ENCODE peak calls at places on chromosome 11, in five cellular contexts. One of them, this sample, is unnamed.

GRCh38 chr11:61343792-61344745 is 11.0 kb downstream of the TKFC start:
- DNase-seq in ovary: peak
- DNase-seq in esophagus squamous epithelium: no peak
- DNase-seq in HepG2: no peak
- DNase-seq in GM12892: no peak
- DNase-seq in this sample: no peak

GRCh38 chr11:120334894-120335462 is 1.2 kb upstream of the ARHGEF12 start:
- DNase-seq in HepG2: peak
- DNase-seq in ovary: no peak
- DNase-seq in GM12892: peak
- DNase-seq in esophagus squamous epithelium: no peak
- DNase-seq in this sample: peak

GRCh38 chr11:128152796-128153696 is 434.3 kb downstream of the ETS1 start:
- DNase-seq in GM12892: no peak
- DNase-seq in ovary: no peak
- DNase-seq in esophagus squamous epithelium: no peak
- DNase-seq in HepG2: no peak
- DNase-seq in this sample: no peak

GRCh38 chr11:44162004-44162403 is 66.5 kb downstream of the EXT2 start:
- DNase-seq in GM12892: no peak
- DNase-seq in HepG2: no peak
- DNase-seq in esophagus squamous epithelium: no peak
- DNase-seq in ovary: no peak
- DNase-seq in this sample: no peak

GRCh38 chr11:44595006-44595405 is 29.5 kb downstream of the CD82 start:
- DNase-seq in HepG2: no peak
- DNase-seq in GM12892: no peak
- DNase-seq in ovary: no peak
- DNase-seq in esophagus squamous epithelium: no peak
- DNase-seq in this sample: no peak

GRCh38 chr11:132631956-132632355 is 900.3 kb downstream of the OPCML start:
- DNase-seq in HepG2: no peak
- DNase-seq in GM12892: no peak
- DNase-seq in esophagus squamous epithelium: no peak
- DNase-seq in ovary: no peak
- DNase-seq in this sample: no peak

GRCh38 chr11:134050541-134051383 is 18.1 kb upstream of the JAM3 start:
- DNase-seq in GM12892: peak
- DNase-seq in esophagus squamous epithelium: no peak
- DNase-seq in ovary: peak
- DNase-seq in HepG2: peak
- DNase-seq in this sample: peak

GRCh38 chr11:118908931-118909618 is 16.7 kb downstream of the BCL9L start:
- DNase-seq in ovary: peak
- DNase-seq in esophagus squamous epithelium: no peak
- DNase-seq in HepG2: no peak
- DNase-seq in GM12892: no peak
- DNase-seq in this sample: no peak

GRCh38 chr11:121762820-121763219 is 310.1 kb upstream of the SORL1-AS1 start:
- DNase-seq in esophagus squamous epithelium: no peak
- DNase-seq in GM12892: no peak
- DNase-seq in HepG2: no peak
- DNase-seq in ovary: peak
- DNase-seq in this sample: no peak

GRCh38 chr11:1754376-1755150 is 4.2 kb upstream of the IFITM10 start:
- DNase-seq in GM12892: no peak
- DNase-seq in ovary: no peak
- DNase-seq in esophagus squamous epithelium: no peak
- DNase-seq in HepG2: no peak
- DNase-seq in this sample: no peak

GRCh38 chr11:6468712-6469495 is 4.8 kb downstream of the TRIM3 start:
- DNase-seq in GM12892: peak
- DNase-seq in ovary: peak
- DNase-seq in HepG2: peak
- DNase-seq in esophagus squamous epithelium: no peak
- DNase-seq in this sample: peak

GRCh38 chr11:15819679-15820286 is 536.6 kb downstream of the SOX6 start:
- DNase-seq in esophagus squamous epithelium: peak
- DNase-seq in HepG2: peak
- DNase-seq in ovary: peak
- DNase-seq in GM12892: peak
- DNase-seq in this sample: peak

GRCh38 chr11:110571286-110571685 is 141.0 kb downstream of the ARHGAP20 start:
- DNase-seq in ovary: no peak
- DNase-seq in GM12892: no peak
- DNase-seq in HepG2: no peak
- DNase-seq in esophagus squamous epithelium: no peak
- DNase-seq in this sample: no peak

GRCh38 chr11:67504950-67505561 is at the start of gene PITPNM1:
- DNase-seq in GM12892: peak
- DNase-seq in ovary: peak
- DNase-seq in esophagus squamous epithelium: no peak
- DNase-seq in HepG2: peak
- DNase-seq in this sample: peak
- TF ChIP-seq POLR2A in GM12892: peak
- TF ChIP-seq POLR2A in ovary: peak
- TF ChIP-seq POLR2A in esophagus squamous epithelium: no peak
- TF ChIP-seq POLR2A in HepG2: no peak
- TF ChIP-seq POLR2A in this sample: no peak

DNA sequence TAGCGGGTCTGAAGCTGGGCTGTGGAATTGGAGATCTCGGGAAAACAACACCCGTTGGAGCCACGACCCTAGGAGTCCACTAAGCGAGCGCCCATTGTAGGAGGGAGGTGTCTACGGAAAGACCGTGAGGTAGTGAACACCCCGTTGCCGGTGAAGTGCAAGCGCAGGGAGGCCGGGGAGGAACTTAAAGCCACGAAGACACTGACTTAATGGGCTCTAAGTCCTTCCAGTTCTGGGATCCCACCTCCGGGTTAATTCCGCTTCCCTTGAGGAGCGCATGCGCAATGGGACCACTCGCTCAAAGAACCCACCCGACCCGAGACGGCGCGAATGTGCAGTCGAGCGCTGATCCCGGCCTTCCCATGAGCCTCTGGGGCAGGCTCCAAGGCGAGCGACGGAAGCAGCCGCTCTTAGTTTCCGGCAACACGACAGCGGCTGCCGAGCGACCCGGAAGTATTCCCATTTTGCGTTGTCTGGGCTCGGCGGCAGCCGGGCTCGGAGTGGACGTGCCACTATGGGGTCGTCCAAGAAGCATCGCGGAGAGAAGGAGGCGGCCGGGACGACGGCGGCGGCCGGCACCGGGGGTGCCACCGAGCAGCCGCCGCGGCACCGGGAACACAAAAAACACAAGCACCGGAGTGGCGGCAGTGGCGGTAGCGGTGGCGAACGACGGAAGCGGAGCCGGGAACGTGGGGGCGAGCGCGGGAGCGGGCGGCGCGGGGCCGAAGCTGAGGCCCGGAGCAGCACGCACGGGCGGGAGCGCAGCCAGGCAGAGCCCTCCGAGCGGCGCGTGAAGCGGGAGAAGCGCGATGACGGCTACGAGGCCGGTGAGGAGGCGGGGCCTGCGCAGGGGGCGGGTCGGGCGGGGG is at the start of gene SART1:
- DNase-seq in GM12892: peak
- DNase-seq in esophagus squamous epithelium: peak
- DNase-seq in HepG2: peak
- DNase-seq in ovary: peak
- DNase-seq in this sample: peak
- TF ChIP-seq POLR2A in GM12892: peak
- TF ChIP-seq POLR2A in esophagus squamous epithelium: no peak
- TF ChIP-seq POLR2A in HepG2: peak
- TF ChIP-seq POLR2A in ovary: peak
- TF ChIP-seq POLR2A in this sample: peak

DNA sequence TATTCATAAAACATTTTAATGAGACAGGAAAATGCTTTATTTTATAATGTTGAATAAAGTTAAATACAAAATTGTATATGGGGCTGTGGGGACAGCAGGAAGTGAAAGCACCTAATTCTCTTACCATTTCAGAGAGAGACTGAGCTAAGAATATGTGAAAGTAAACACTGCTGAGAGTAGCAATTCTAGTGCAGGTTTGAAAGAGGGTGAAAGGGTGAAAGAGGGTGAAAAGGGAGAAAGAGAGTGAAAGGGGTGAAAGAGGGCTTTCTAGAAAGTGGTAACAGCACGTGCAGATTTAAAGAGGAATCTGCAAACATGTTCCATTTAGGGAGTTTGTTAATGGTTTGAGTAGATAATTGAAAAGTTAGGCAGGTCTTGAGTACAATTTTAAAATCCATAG is 652.0 kb upstream of the CCDC90B start:
- DNase-seq in GM12892: no peak
- DNase-seq in esophagus squamous epithelium: no peak
- DNase-seq in HepG2: no peak
- DNase-seq in ovary: no peak
- DNase-seq in this sample: no peak
- TF ChIP-seq POLR2A in GM12892: no peak
- TF ChIP-seq POLR2A in esophagus squamous epithelium: no peak
- TF ChIP-seq POLR2A in HepG2: no peak
- TF ChIP-seq POLR2A in ovary: no peak
- TF ChIP-seq POLR2A in this sample: no peak

DNA sequence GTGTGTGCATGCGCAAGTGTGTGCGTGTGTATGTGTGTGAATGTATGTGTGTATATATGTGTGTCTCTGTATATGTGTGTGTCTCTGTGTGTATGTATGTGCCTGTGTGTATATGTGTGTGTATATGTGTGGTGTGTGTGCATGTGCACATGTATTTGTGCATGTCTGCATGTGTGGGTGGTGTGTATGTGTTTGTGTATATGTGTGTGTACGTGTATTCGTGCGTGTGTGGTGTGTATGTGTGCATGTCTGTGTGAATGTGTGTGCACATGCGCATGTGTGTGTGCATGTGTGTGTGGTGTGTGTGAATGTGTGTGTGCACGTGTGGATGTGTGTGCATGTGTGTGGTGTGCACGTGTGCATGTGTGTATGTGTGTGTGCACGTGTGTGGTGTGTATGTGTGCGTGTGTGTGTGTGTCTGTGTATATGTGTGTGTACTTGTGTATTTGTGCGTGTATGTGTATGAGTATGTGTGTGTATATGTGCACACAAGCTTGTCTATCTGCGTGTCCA is 71.4 kb downstream of the SCN3B start:
- DNase-seq in esophagus squamous epithelium: no peak
- DNase-seq in GM12892: no peak
- DNase-seq in ovary: no peak
- DNase-seq in HepG2: no peak
- DNase-seq in this sample: no peak
- TF ChIP-seq POLR2A in esophagus squamous epithelium: no peak
- TF ChIP-seq POLR2A in GM12892: no peak
- TF ChIP-seq POLR2A in ovary: no peak
- TF ChIP-seq POLR2A in HepG2: no peak
- TF ChIP-seq POLR2A in this sample: no peak

This sample was measured in erythroblast.